ENCODE peak calls at places on chromosomes 6 and 20, in ten cellular contexts. B is breast epithelium, G is uterus, R is left ventricle myocardium inferior, V is psoas muscle, P is adrenal gland, I is upper lobe of right lung, M is heart right ventricle, J is A549, X is suprapubic skin. S is an unnamed sample.

GRCh38 chr6:106959985-106960384 is 14.5 kb downstream of the CD24 start:
- DNase-seq in P (no peak), X (no peak), J (no peak), M (no peak), R (no peak), V (no peak), I (no peak), G (no peak), B (no peak), S (no peak)

GRCh38 chr6:145732788-145733187 is 2.5 kb downstream of the EPM2A start:
- DNase-seq in I (no peak), X (no peak), J (no peak), B (no peak), G (no peak), R (no peak), V (no peak), P (no peak), M (no peak), S (no peak)

GRCh38 chr6:44642870-44643522 is 255.5 kb downstream of the CDC5L start:
- DNase-seq in B (no peak), I (no peak), M (no peak), P (no peak), R (no peak), J (no peak), V (no peak), G (no peak), X (no peak), S (no peak)

GRCh38 chr20:35171753-35172433 is at the start of gene PROCR:
- DNase-seq in B (peak; percentile 86), V (peak; percentile 88), G (peak; percentile 94), R (peak; percentile 88), I (peak; percentile 87), M (peak; percentile 82), X (peak; percentile 92), P (peak; percentile 83), J (peak; percentile 94), S (peak; percentile 92)

GRCh38 chr6:110537208-110538123 is 61.1 kb upstream of the SLC22A16 start:
- DNase-seq in I (no peak), B (no peak), P (no peak), J (peak; percentile 45), V (no peak), G (no peak), X (no peak), R (no peak), M (no peak), S (no peak)

GRCh38 chr20:23404196-23404595 is 17.1 kb downstream of the NAPB start:
- DNase-seq in I (no peak), J (no peak), X (no peak), P (no peak), V (no peak), B (no peak), G (no peak), R (no peak), M (no peak), S (no peak)

GRCh38 chr6:149716584-149716983 is 1.3 kb downstream of the LATS1 start:
- DNase-seq in R (no peak), J (peak; percentile 10), X (no peak), M (no peak), I (no peak), P (no peak), G (no peak), B (no peak), V (no peak), S (no peak)

GRCh38 chr6:159002432-159003160 is 2.6 kb upstream of the RSPH3 start:
- DNase-seq in V (peak; percentile 16), G (no peak), B (no peak), M (no peak), X (no peak), I (no peak), P (no peak), J (no peak), R (no peak), S (no peak)

GRCh38 chr20:48603116-48603818 is 224.5 kb downstream of the PREX1 start:
- DNase-seq in X (peak; percentile 76), I (peak; percentile 48), G (no peak), J (no peak), R (no peak), B (no peak), P (peak; percentile 5), V (no peak), M (no peak), S (peak; percentile 54)

GRCh38 chr20:44188752-44189151 is 1.8 kb upstream of the JPH2 start:
- DNase-seq in G (peak; percentile 57), V (peak; percentile 35), J (no peak), P (no peak), R (no peak), B (no peak), X (no peak), M (no peak), I (no peak), S (no peak)

GRCh38 chr20:62737271-62737761 is 28.7 kb downstream of the NTSR1 start:
- DNase-seq in X (no peak), P (no peak), B (no peak), M (no peak), J (no peak), G (no peak), V (no peak), R (peak; percentile 8), I (peak; percentile 52), S (no peak)
- H3K4me1 ChIP-seq in X (peaks cover 23% of the 10 kb centered on the region), P (no peaks in the 10 kb centered on the region), B (no peaks in the 10 kb centered on the region), M (peaks cover 17% of the 10 kb centered on the region), J (peaks cover 21% of the 10 kb centered on the region), G (no peaks in the 10 kb centered on the region), V (no peaks in the 10 kb centered on the region), R (peaks cover 18% of the 10 kb centered on the region), I (peaks cover 4% of the 10 kb centered on the region), S (no peaks in the 10 kb centered on the region)

DNA sequence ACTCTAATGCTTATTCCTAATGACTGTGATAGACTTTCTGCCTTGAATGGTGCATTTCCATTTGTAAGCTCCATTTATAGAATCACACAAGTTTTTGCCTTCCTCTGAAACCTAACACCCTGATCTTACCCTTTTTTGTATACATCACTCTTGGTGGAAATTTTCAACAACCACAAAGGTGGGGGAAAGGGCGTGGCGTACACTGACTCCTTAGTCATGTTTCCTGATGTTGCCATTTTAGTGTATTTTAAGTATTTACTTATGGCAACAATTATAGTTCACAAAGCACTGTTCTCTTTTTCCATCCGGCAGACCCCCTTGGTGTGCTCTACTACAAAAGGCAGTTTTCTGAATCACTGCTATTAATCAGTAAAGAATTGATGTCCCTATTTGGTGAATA is 92.0 kb downstream of the ATXN1 start:
- DNase-seq in I (no peak), R (no peak), G (no peak), P (no peak), X (no peak), M (no peak), B (no peak), J (no peak), V (no peak), S (no peak)
- H3K4me3 ChIP-seq in I (no peak overlapping the region), R (no peak overlapping the region), G (no peak overlapping the region), P (no peak overlapping the region), X (no peak overlapping the region), M (no peak overlapping the region), B (no peak overlapping the region), J (no peak overlapping the region), V (no peak overlapping the region), S (no peak overlapping the region)

DNA sequence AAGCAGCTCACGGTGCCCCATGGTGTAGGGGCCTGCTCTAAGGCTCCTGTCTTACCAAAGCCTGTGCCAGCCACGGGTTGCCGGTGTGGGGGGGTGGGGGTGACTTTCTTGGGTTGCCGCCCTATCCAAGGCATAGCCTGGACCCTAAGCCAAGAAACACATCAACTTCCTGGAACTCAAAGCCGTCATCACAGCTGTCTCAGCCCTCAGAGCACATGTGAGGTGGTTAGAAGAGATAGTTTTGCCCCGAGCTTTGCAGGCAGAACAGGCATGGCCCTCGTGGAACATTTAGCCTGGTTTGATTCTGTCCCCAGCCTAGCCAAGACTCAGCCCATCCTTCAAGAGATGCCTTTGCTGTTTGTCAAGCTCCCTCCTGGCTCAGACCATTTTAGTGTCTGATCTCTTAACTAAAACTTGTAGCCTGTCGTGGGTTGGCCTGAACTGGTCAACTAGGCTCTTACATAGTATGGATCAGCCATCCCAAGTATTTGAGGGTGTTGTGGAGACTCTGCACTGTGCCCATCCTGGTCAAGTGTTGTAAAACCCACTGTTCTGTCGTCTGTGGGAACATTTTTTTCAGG is 64.9 kb downstream of the RREB1 start:
- DNase-seq in I (no peak), R (no peak), B (no peak), V (peak; percentile 42), J (no peak), P (no peak), G (no peak), M (no peak), X (no peak), S (no peak)
- H3K4me1 ChIP-seq in I (peaks cover 63% of the 10 kb centered on the region), R (peaks cover 90% of the 10 kb centered on the region), B (peaks cover 19% of the 10 kb centered on the region), V (peaks cover 73% of the 10 kb centered on the region), J (peaks cover 22% of the 10 kb centered on the region), P (peaks cover 62% of the 10 kb centered on the region), G (peaks cover 9% of the 10 kb centered on the region), M (peaks cover 87% of the 10 kb centered on the region), X (peaks cover 80% of the 10 kb centered on the region), S (peaks cover 40% of the 10 kb centered on the region)

GRCh38 chr20:17935761-17936160 is 32.8 kb downstream of the SNX5 start:
- DNase-seq in M (no peak), I (no peak), B (no peak), J (no peak), X (no peak), P (no peak), V (no peak), G (no peak), R (no peak), S (no peak)

GRCh38 chr20:17936306-17936790 is 32.2 kb downstream of the SNX5 start:
- DNase-seq in P (no peak), V (no peak), R (no peak), X (no peak), I (no peak), M (no peak), J (no peak), B (no peak), G (no peak), S (no peak)

GRCh38 chr20:17938889-17939619 is 29.5 kb downstream of the SNX5 start:
- DNase-seq in M (peak; percentile 55), G (peak; percentile 57), V (peak; percentile 60), X (no peak), J (peak; percentile 75), R (peak; percentile 60), B (peak; percentile 47), P (peak; percentile 50), I (peak; percentile 76), S (no peak)

GRCh38 chr20:17935186-17935585 is 33.4 kb downstream of the SNX5 start:
- DNase-seq in X (no peak), P (no peak), V (no peak), R (no peak), J (no peak), G (no peak), M (no peak), I (no peak), B (no peak), S (no peak)

DNA sequence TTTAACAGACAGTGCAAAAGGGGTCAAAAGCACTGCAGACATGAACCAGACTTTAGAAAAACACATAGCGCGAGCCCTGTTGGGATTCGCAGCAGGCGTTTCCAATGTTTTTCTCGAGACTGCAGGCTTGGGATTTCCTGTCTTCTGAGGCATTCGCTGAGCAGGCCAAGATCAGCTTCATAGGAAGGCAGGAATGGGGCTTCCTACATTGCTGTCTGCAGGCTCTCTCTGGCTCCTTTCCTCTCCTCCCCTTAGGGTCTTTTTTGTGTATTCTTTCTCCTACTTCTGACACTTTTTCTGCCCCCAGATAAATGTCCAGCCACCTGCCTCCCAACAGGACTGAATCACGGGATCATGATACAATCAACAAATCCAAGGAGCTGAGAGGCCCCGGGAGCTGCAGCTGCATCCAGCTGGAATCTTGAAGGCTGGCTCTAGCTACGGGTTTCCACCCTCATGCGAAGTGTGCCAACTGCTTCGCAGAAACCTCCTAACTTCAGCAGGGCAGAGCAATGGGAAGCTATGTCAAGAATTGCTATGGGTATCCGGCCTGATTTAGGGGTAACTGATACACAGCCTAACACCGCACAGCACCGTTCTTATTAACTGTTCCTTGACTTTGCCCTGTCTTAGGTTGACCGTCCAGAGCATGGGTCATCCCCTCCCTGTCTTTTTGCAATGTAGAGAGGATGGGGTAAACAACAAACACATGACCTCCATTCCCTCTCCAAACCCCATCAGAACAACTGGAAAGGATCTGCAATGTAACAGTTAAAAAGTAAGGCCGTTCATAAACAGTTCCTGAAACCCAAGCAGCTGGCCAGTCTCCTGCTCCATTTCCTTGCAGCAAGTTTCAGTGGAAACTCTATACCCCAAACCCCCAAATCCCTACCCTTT is 31.6 kb downstream of the SNX5 start:
- DNase-seq in X (no peak), I (no peak), B (no peak), M (peak; percentile 58), R (peak; percentile 76), J (no peak), V (peak; percentile 66), G (peak; percentile 47), P (no peak), S (no peak)
- H3K4me3 ChIP-seq in X (no peak overlapping the region), I (no peak overlapping the region), B (no peak overlapping the region), M (no peak overlapping the region), R (no peak overlapping the region), J (no peak overlapping the region), V (no peak overlapping the region), G (no peak overlapping the region), P (no peak overlapping the region), S (no peak overlapping the region)

S was measured in kidney.